ENCODE peak calls at places on chromosomes 7 and 10, in nine cellular contexts. X is neural progenitor cell; K is iris pigment epithelial cell; S is Jurkat, Clone E6-1; J is naive B cell; F is ELR; N is fibroblast of the aortic adventitia; Y is fibroblast of lung; C is stimulated activated CD4-positive, alpha-beta T cell treated with anti-CD3 and anti-CD28 coated beads, Interleukin-1b, Interleukin-23, amount 100 ng/mL, for 24 hours. V is an unnamed sample.

GRCh38 chr7:135745702-135746312 is 2.8 kb downstream of the FAM180A start:
- DNase-seq in X (no peak), K (peak; percentile 98), S (no peak), J (no peak), F (peak; percentile 98), N (peak; percentile 99), Y (peak; percentile 97), C (no peak), V (peak; percentile 99)

GRCh38 chr7:29014725-29015124 is 56.6 kb upstream of the TRIL start:
- DNase-seq in X (no peak), K (no peak), S (no peak), J (no peak), F (no peak), N (no peak), Y (no peak), C (no peak), V (no peak)

GRCh38 chr7:7181519-7182155 is 707 bp upstream of the C1GALT1 start:
- DNase-seq in X (peak; percentile 49), K (peak; percentile 54), S (peak; percentile 78), J (peak; percentile 79), F (peak; percentile 65), N (peak; percentile 54), Y (peak; percentile 57), C (peak; percentile 11), V (peak; percentile 65)

GRCh38 chr7:70654979-70655378 is 477.0 kb upstream of the GALNT17 start:
- DNase-seq in X (no peak), K (no peak), S (no peak), J (no peak), F (no peak), N (no peak), Y (no peak), C (no peak), V (no peak)

GRCh38 chr10:68212721-68213352 is 19.1 kb downstream of the ATOH7 start:
- DNase-seq in X (no peak), K (peak; percentile 69), S (no peak), J (peak; percentile 29), F (peak; percentile 63), N (peak; percentile 67), Y (peak; percentile 69), C (no peak), V (peak; percentile 26)

GRCh38 chr10:8487346-8487745 is 432.9 kb downstream of the GATA3 start:
- DNase-seq in X (no peak), K (no peak), S (no peak), J (no peak), F (no peak), N (no peak), Y (no peak), C (no peak), V (peak; percentile 56)

GRCh38 chr10:84195044-84195830 is 900 bp downstream of the CDHR1 start:
- DNase-seq in X (no peak), K (no peak), S (no peak), J (no peak), F (no peak), N (no peak), Y (no peak), C (no peak), V (no peak)

GRCh38 chr7:38628630-38629385 is 2.4 kb downstream of the AMPH start:
- DNase-seq in X (no peak), K (peak; percentile 13), S (no peak), J (no peak), F (peak; percentile 9), N (peak; percentile 9), Y (peak; percentile 62), C (no peak), V (peak; percentile 55)

GRCh38 chr7:158487546-158488224 is 99.9 kb downstream of the PTPRN2 start:
- DNase-seq in X (no peak), K (no peak), S (no peak), J (no peak), F (no peak), N (no peak), Y (no peak), C (no peak), V (no peak)

GRCh38 chr7:93245525-93246432 is 13.6 kb downstream of the VPS50 start:
- DNase-seq in X (peak; percentile 2), K (peak; percentile 25), S (peak; percentile 47), J (peak; percentile 25), F (peak; percentile 56), N (peak; percentile 69), Y (peak; percentile 58), C (no peak), V (peak; percentile 38)

GRCh38 chr7:93150200-93150835 is 2.1 kb upstream of the SAMD9L start:
- DNase-seq in X (no peak), K (peak; percentile 69), S (no peak), J (no peak), F (peak; percentile 77), N (peak; percentile 42), Y (peak; percentile 12), C (no peak), V (peak; percentile 87)

GRCh38 chr10:86122646-86123045 is 243.9 kb downstream of the GRID1 start:
- DNase-seq in X (no peak), K (no peak), S (no peak), J (no peak), F (no peak), N (no peak), Y (no peak), C (no peak), V (no peak)

GRCh38 chr7:95694334-95694733 is 78.0 kb upstream of the DYNC1I1 start:
- DNase-seq in X (no peak), K (no peak), S (no peak), J (no peak), F (no peak), N (no peak), Y (no peak), C (no peak), V (no peak)

GRCh38 chr7:158368449-158368848 is 219.2 kb downstream of the PTPRN2 start:
- DNase-seq in X (no peak), K (no peak), S (no peak), J (no peak), F (no peak), N (no peak), Y (no peak), C (no peak), V (no peak)

GRCh38 chr7:106777666-106778299 is 87.3 kb upstream of the PIK3CG start:
- DNase-seq in X (no peak), K (no peak), S (no peak), J (no peak), F (no peak), N (no peak), Y (no peak), C (no peak), V (no peak)

GRCh38 chr10:110512461-110513187 is 14.9 kb downstream of the DUSP5 start:
- DNase-seq in X (no peak), K (peak; percentile 93), S (no peak), J (no peak), F (peak; percentile 97), N (peak; percentile 85), Y (peak; percentile 93), C (no peak), V (peak; percentile 90)

GRCh38 chr10:6593140-6593740 is 13.2 kb upstream of the PRKCQ start:
- DNase-seq in X (no peak), K (no peak), S (peak; percentile 86), J (no peak), F (peak; percentile 5), N (no peak), Y (no peak), C (no peak), V (peak; percentile 15)

GRCh38 chr7:80392229-80393169 is 119.4 kb downstream of the GNAT3 start:
- DNase-seq in X (no peak), K (peak; percentile 50), S (peak; percentile 8), J (no peak), F (peak; percentile 66), N (peak; percentile 72), Y (peak; percentile 80), C (no peak), V (peak; percentile 48)

GRCh38 chr7:18064242-18064838 is 36.7 kb upstream of the PRPS1L1 start:
- DNase-seq in X (peak; percentile 46), K (no peak), S (peak; percentile 1), J (no peak), F (peak; percentile 38), N (peak; percentile 12), Y (no peak), C (no peak), V (peak; percentile 25)

GRCh38 chr10:114301177-114301576 is 62.1 kb downstream of the VWA2 start:
- DNase-seq in X (no peak), K (no peak), S (no peak), J (no peak), F (no peak), N (no peak), Y (no peak), C (no peak), V (peak; percentile 25)

GRCh38 chr7:131231381-131232220 is 96.1 kb upstream of the MKLN1 start:
- DNase-seq in X (no peak), K (peak; percentile 80), S (peak; percentile 83), J (peak; percentile 80), F (peak; percentile 41), N (peak; percentile 71), Y (peak; percentile 82), C (peak; percentile 32), V (no peak)

GRCh38 chr7:96931891-96932290 is 73.5 kb upstream of the DLX6 start:
- DNase-seq in X (no peak), K (no peak), S (no peak), J (no peak), F (no peak), N (no peak), Y (no peak), C (no peak), V (no peak)

GRCh38 chr10:76353124-76353851 is 921.9 kb downstream of the LRMDA start:
- DNase-seq in X (no peak), K (no peak), S (no peak), J (no peak), F (no peak), N (peak; percentile 60), Y (no peak), C (no peak), V (no peak)

GRCh38 chr7:131302876-131303707 is 24.6 kb upstream of the MKLN1 start:
- DNase-seq in X (peak; percentile 25), K (peak; percentile 40), S (no peak), J (no peak), F (peak; percentile 51), N (peak; percentile 62), Y (peak; percentile 29), C (no peak), V (peak; percentile 41)

GRCh38 chr7:99779949-99780348 is 4.0 kb downstream of the CYP3A4 start:
- DNase-seq in X (no peak), K (no peak), S (no peak), J (no peak), F (no peak), N (no peak), Y (no peak), C (no peak), V (no peak)

GRCh38 chr10:74150151-74151056 is at the start of gene AP3M1:
- DNase-seq in X (peak; percentile 94), K (no peak), S (peak; percentile 72), J (no peak), F (no peak), N (no peak), Y (no peak), C (peak; percentile 69), V (no peak)

GRCh38 chr10:71216751-71217265 is 4.4 kb downstream of the UNC5B start:
- DNase-seq in X (no peak), K (peak; percentile 29), S (no peak), J (no peak), F (peak; percentile 34), N (peak; percentile 43), Y (peak; percentile 40), C (no peak), V (no peak)

GRCh38 chr10:3533296-3533695 is 251.7 kb downstream of the KLF6 start:
- DNase-seq in X (no peak), K (no peak), S (no peak), J (no peak), F (no peak), N (no peak), Y (no peak), C (no peak), V (no peak)

V was measured in M059J.